ENCODE peak calls at places on chromosomes 5 and 9, in ten cellular contexts. Y, T, M, L, A, V, B, D, N and O are unnamed samples.

GRCh38 chr5:65198777-65199120 is 283.0 kb downstream of the ADAMTS6 start:
- DNase-seq in T (no peak), A (no peak), D (no peak), N (peak), L (no peak), M (no peak), B (no peak), Y (no peak), V (peak), O (no peak)

GRCh38 chr9:127309715-127310114 is 45.1 kb downstream of the GARNL3 start:
- DNase-seq in M (no peak), L (no peak), Y (no peak), N (no peak), T (no peak), A (no peak), B (no peak), D (no peak), V (no peak), O (no peak)

GRCh38 chr5:134003064-134003956 is 1.5 kb downstream of the VDAC1 start:
- DNase-seq in M (no peak), V (no peak), B (no peak), N (peak), D (no peak), A (no peak), L (no peak), Y (no peak), T (no peak), O (no peak)

GRCh38 chr5:100623719-100624118 is 88.5 kb downstream of the FAM174A start:
- DNase-seq in N (peak), A (no peak), L (no peak), D (no peak), B (no peak), V (peak), M (no peak), T (no peak), Y (no peak), O (peak)

GRCh38 chr9:107161338-107161737 is 121.7 kb upstream of the RAD23B start:
- DNase-seq in D (no peak), V (no peak), Y (no peak), A (no peak), N (no peak), B (no peak), T (no peak), M (no peak), L (no peak), O (no peak)

GRCh38 chr9:137807721-137808703 is 69.6 kb upstream of the CACNA1B start:
- DNase-seq in Y (no peak), N (no peak), L (no peak), D (no peak), T (no peak), V (no peak), A (no peak), M (no peak), B (no peak), O (no peak)

GRCh38 chr9:7963026-7963425 is 163.4 kb upstream of the DMAC1 start:
- DNase-seq in D (no peak), L (no peak), V (peak), M (no peak), A (no peak), N (no peak), T (no peak), B (peak), Y (peak), O (no peak)

GRCh38 chr9:123933401-123933800 is 3.5 kb upstream of the DENND1A start:
- DNase-seq in Y (no peak), M (no peak), A (no peak), N (peak), D (no peak), V (peak), L (no peak), B (no peak), T (no peak), O (no peak)

GRCh38 chr5:3542769-3543168 is 52.9 kb upstream of the IRX1 start:
- DNase-seq in Y (no peak), B (no peak), N (no peak), L (no peak), T (no peak), D (no peak), A (no peak), V (no peak), M (no peak), O (no peak)

GRCh38 chr5:83632874-83633273 is 87.8 kb downstream of the HAPLN1 start:
- DNase-seq in V (peak), N (peak), B (no peak), D (no peak), A (no peak), M (no peak), Y (no peak), T (no peak), L (no peak), O (peak)

GRCh38 chr9:89079421-89079820 is 88.2 kb downstream of the S1PR3 start:
- DNase-seq in A (no peak), Y (no peak), T (no peak), N (peak), V (no peak), D (peak), L (no peak), B (no peak), M (no peak), O (no peak)

GRCh38 chr9:13787234-13787833 is 507.8 kb upstream of the MPDZ start:
- DNase-seq in T (no peak), L (no peak), V (peak), B (no peak), N (peak), M (no peak), A (no peak), Y (no peak), D (no peak), O (no peak)

GRCh38 chr9:73714294-73714693 is 562.6 kb downstream of the ANXA1 start:
- DNase-seq in A (no peak), Y (no peak), T (no peak), N (peak), D (no peak), B (no peak), L (no peak), M (no peak), V (peak), O (no peak)

GRCh38 chr9:96867282-96867814 is 13.0 kb upstream of the ZNF782 start:
- DNase-seq in T (no peak), D (no peak), L (no peak), B (no peak), M (no peak), N (no peak), Y (no peak), V (no peak), A (no peak), O (no peak)

GRCh38 chr9:86741311-86742215 is 205.7 kb downstream of the GAS1 start:
- DNase-seq in N (peak), Y (no peak), T (no peak), L (peak), V (peak), A (no peak), M (no peak), B (no peak), D (no peak), O (peak)

GRCh38 chr9:34653131-34653530 is 1.1 kb downstream of the IL11RA start:
- DNase-seq in V (no peak), Y (no peak), T (no peak), D (no peak), M (no peak), N (peak), B (no peak), L (no peak), A (no peak), O (no peak)

GRCh38 chr5:167633931-167634341 is 657.5 kb upstream of the WWC1 start:
- DNase-seq in Y (no peak), B (no peak), A (no peak), D (no peak), N (peak), L (no peak), M (no peak), T (no peak), V (peak), O (no peak)

GRCh38 chr9:122551371-122551770 is 1.5 kb upstream of the OR1N2 start:
- DNase-seq in T (no peak), N (no peak), L (no peak), B (no peak), M (no peak), V (no peak), Y (no peak), D (no peak), A (no peak), O (no peak)

GRCh38 chr9:36763778-36764177 is 191.1 kb downstream of the MELK start:
- DNase-seq in L (no peak), T (no peak), D (no peak), M (no peak), Y (no peak), A (no peak), V (no peak), N (no peak), B (no peak), O (no peak)

DNA sequence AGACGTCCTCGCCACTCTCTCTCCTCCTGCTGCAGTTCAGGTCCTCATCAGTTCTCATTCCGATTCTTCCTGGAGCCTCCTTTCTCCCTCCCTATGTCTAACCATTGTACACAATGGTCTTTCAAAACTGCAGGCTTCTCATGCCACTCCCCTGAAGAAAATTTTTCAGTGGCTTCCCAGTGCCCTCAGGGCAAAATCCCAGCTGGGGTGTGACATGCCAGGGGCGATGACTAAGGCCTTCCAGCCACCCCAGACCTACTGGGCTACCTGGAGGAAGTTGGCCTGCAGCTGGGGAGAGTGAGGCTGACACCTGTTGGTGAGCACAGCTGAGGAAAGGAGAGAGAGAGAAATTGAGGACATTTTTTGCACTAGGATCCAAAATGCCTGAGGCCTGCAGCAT is 65.2 kb downstream of the SREK1 start:
- DNase-seq in V (no peak), L (no peak), M (no peak), T (no peak), Y (no peak), N (no peak), B (no peak), A (no peak), D (no peak), O (no peak)
- TF ChIP-seq CTCF in V (no peak), L (no peak), M (no peak), T (no peak), Y (no peak), N (no peak), B (no peak), A (no peak), D (no peak), O (peak)

GRCh38 chr5:173246135-173246495 is 11.1 kb upstream of the NKX2-5 start:
- DNase-seq in M (no peak), D (no peak), B (no peak), A (no peak), Y (no peak), V (no peak), N (no peak), L (no peak), T (no peak), O (no peak)
- H3K4me3 ChIP-seq in M (no peak), D (no peak), B (no peak), A (no peak), Y (no peak), V (no peak), N (no peak), L (no peak), T (no peak), O (no peak)

GRCh38 chr5:75843319-75843718 is 126.1 kb upstream of the POC5 start:
- DNase-seq in D (no peak), N (no peak), V (no peak), M (no peak), Y (no peak), T (no peak), L (no peak), A (no peak), B (no peak), O (no peak)

GRCh38 chr5:75848077-75848476 is 130.8 kb upstream of the POC5 start:
- DNase-seq in Y (no peak), A (no peak), N (no peak), L (no peak), B (no peak), V (no peak), M (no peak), T (no peak), D (no peak), O (no peak)

GRCh38 chr5:75847561-75848021 is 130.4 kb upstream of the POC5 start:
- DNase-seq in M (no peak), Y (no peak), A (no peak), V (no peak), D (no peak), T (no peak), L (no peak), B (no peak), N (no peak), O (no peak)

GRCh38 chr5:75839547-75839946 is 122.3 kb upstream of the POC5 start:
- DNase-seq in Y (no peak), L (no peak), M (no peak), A (no peak), V (no peak), D (no peak), T (no peak), B (no peak), N (no peak), O (no peak)

GRCh38 chr5:75844301-75844700 is 127.1 kb upstream of the POC5 start:
- DNase-seq in T (no peak), N (no peak), M (no peak), A (no peak), V (no peak), L (no peak), B (no peak), Y (no peak), D (no peak), O (no peak)
- TF ChIP-seq CTCF in T (no peak), N (no peak), M (no peak), A (no peak), V (no peak), L (no peak), B (no peak), Y (no peak), D (no peak), O (no peak)

DNA sequence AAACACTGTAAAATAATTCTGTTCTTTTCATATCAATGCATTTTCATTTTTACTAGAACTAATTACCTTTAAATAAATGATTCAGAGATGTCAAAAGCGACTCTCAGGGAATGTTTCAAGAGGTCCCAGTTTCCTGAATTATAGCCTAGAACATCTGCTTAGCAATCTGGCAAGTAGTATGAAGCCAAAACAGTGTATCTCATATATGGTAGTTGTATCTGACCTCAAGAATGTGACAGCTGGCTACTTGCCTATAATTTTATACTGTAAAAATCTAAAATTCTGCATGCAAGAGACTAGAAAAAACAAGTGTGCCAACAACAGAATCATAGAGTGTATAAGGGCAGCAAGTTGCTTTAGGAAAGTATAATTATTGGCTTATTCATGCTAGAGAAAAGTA is 187.7 kb upstream of the POU5F2 start:
- DNase-seq in A (no peak), D (no peak), T (no peak), M (no peak), B (no peak), V (peak), N (peak), Y (no peak), L (no peak), O (no peak)
- H3K4me3 ChIP-seq in A (no peak), D (no peak), T (no peak), M (no peak), B (no peak), V (no peak), N (no peak), Y (no peak), L (no peak), O (no peak)

DNA sequence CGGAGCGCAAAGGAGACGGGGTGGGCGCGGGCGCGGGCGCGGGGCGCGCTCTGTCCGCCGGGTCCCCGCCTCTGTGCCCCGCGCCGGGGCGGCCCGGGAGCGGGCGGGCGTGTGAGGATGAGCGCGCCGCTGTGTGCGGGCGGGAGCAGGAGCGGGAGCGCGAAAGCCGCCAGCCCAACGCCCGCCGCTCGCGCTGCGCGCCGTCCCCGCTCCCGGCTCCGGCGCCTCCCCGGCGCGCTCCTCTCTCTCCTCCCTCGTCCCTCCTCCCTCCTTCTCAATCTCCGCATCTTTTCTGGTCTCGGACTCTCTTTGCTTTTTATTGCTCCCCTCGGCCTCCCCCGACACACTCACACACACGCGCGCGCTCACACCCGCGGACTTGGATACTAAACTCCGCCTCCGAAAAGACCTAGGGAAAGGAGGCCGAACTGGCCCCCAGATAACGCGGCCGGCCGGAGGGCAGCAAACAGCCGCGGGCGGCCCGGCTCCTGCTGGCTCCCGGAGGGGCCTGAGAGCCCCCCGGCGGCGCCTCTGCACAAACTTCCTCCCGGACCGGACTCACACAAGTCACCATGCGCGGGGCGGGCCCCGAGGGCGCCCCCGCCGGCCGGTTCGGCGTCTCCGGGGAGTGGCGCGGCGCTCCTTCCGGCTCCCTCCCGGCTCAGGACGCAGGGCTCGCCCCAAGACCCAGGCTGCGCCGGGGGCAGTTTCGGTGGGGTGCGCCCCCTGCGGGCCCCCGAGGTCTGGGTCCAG is at the start of gene FIBCD1:
- DNase-seq in Y (peak), V (peak), D (no peak), B (peak), M (no peak), N (peak), T (no peak), A (peak), L (no peak), O (no peak)
- TF ChIP-seq CTCF in Y (no peak), V (peak), D (no peak), B (peak), M (no peak), N (peak), T (no peak), A (peak), L (no peak), O (peak)

DNA sequence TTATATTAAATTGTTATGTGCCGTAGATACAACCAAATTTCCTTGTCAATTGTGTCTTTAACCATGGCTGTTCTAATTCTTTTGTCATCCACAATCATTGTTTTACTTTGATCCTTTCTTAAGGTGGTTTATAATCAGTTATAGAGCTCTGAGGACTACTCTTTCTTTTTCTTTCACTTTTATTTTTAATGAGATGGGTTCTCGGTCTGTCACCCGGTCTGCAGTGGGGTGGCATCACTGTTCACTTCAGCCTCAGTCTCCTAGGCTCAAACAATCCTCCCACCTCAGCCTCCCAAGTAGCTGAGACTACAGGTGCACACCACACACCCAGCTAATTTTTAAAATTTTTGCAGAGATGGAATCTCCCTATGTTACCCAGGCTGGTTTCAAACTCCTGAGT is 74.2 kb downstream of the ANXA2R start:
- DNase-seq in N (no peak), M (no peak), A (no peak), V (no peak), B (no peak), Y (no peak), T (no peak), D (no peak), L (no peak), O (no peak)
- H3K4me3 ChIP-seq in N (no peak), M (no peak), A (no peak), V (no peak), B (no peak), Y (no peak), T (no peak), D (no peak), L (no peak), O (no peak)

DNA sequence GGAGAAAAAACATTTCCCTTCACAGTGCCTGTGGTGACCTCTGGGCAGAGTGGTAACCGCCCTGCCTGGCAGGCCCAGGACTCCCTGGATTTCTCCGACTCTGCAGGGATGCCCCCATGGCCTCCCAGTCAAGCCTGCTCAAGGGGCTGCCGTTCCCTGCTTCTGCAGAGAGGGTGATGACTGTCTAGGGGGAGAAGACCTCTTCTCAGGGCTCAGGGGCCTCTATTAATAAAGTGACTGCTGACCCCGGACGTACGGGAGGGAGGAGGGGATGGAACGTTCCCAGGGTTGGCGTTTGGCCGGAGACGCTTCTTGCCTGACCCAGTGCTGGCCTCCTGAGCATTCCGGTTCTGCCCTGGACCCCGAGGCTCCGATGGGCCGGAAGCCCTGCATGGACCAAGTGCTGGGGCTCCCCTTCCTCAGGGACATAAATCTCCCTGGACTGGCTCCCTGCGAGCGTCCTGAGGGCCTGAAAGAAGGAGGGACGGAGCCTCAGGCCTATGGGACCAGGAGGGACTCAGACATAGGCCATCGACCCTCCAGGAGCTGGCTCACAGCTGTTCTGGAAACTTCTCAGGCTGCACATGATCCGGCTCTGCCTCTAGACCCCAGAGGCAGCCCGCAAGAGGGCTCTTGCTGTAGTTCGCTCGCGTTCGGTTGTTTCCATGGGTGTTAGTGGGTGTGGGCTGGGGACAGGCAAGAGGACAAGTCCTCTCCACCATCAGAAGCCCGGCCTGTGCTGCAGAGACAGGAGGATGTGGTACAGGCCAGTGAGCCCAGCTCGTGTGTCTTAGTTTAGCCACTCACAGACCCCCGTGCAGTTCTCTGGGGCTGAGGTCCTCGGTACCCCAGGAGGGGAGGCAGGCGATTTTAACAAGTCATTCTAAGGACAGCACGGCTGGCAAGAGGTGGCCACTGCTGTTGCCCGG is 8.1 kb upstream of the RNU6ATAC start:
- DNase-seq in A (peak), V (no peak), N (no peak), Y (no peak), D (peak), B (no peak), M (peak), L (no peak), T (no peak), O (no peak)
- TF ChIP-seq CTCF in A (no peak), V (no peak), N (no peak), Y (no peak), D (no peak), B (no peak), M (no peak), L (no peak), T (no peak), O (no peak)

DNA sequence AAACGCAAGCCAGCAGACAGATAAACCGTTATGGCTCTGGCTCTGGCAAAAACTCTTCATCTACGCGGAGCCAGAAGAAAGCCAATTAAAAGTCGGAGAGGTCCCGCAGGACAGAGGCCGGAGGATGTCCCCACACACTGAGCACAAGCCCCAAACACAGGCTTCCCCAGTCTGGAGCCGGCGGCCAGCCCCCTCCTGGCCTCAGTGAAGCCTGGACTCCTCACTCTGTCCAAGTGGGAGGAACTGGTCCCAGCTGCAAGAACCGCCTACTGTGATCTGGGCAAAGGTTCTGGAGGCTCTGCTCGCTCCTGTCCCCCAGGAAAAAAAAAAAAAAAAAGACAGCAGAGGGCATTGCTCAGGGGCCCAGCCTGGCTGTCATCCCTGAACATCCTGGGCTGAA is 44.4 kb downstream of the ADAMTS2 start:
- DNase-seq in L (no peak), T (peak), Y (peak), M (peak), B (no peak), N (no peak), A (no peak), D (no peak), V (no peak), O (no peak)
- H3K4me3 ChIP-seq in L (no peak), T (no peak), Y (no peak), M (no peak), B (no peak), N (no peak), A (no peak), D (no peak), V (no peak), O (no peak)